ENCODE peak calls at places on chromosomes 5 and 9, in five cellular contexts. One of them, this sample, is unnamed. For H3K4me1, the result is how much of the 10 kb centered on the place peaks cover.

GRCh38 chr5:135718151-135718550 is 116.3 kb upstream of the SLC25A48 start:
- DNase-seq in psoas muscle: no peak
- DNase-seq in IMR-90: peak
- DNase-seq in pancreas: no peak
- DNase-seq in sigmoid colon: no peak
- DNase-seq in this sample: no peak

GRCh38 chr5:68046445-68046844 is 169.1 kb upstream of the PIK3R1 start:
- DNase-seq in psoas muscle: peak
- DNase-seq in IMR-90: peak
- DNase-seq in pancreas: no peak
- DNase-seq in sigmoid colon: no peak
- DNase-seq in this sample: no peak

GRCh38 chr5:159395202-159395601 is 64.9 kb upstream of the IL12B start:
- DNase-seq in psoas muscle: no peak
- DNase-seq in pancreas: no peak
- DNase-seq in IMR-90: no peak
- DNase-seq in sigmoid colon: no peak
- DNase-seq in this sample: no peak

GRCh38 chr9:126146254-126147145 is 180.1 kb upstream of the MVB12B start:
- DNase-seq in IMR-90: no peak
- DNase-seq in psoas muscle: no peak
- DNase-seq in pancreas: no peak
- DNase-seq in sigmoid colon: no peak
- DNase-seq in this sample: no peak

GRCh38 chr9:96651626-96652025 is 3.5 kb downstream of the PRXL2C start:
- DNase-seq in IMR-90: peak
- DNase-seq in sigmoid colon: no peak
- DNase-seq in psoas muscle: no peak
- DNase-seq in pancreas: no peak
- DNase-seq in this sample: no peak

GRCh38 chr5:149071756-149072155 is 8.9 kb upstream of the SH3TC2 start:
- DNase-seq in sigmoid colon: no peak
- DNase-seq in pancreas: no peak
- DNase-seq in psoas muscle: no peak
- DNase-seq in IMR-90: no peak
- DNase-seq in this sample: no peak

GRCh38 chr5:67166460-67166871 is 30.1 kb downstream of the CD180 start:
- DNase-seq in sigmoid colon: peak
- DNase-seq in psoas muscle: peak
- DNase-seq in pancreas: peak
- DNase-seq in IMR-90: no peak
- DNase-seq in this sample: peak

GRCh38 chr9:14251146-14252071 is 62.5 kb downstream of the NFIB start:
- DNase-seq in IMR-90: peak
- DNase-seq in sigmoid colon: peak
- DNase-seq in pancreas: peak
- DNase-seq in psoas muscle: peak
- DNase-seq in this sample: peak

GRCh38 chr5:174305241-174305681 is 259.8 kb downstream of the NSG2 start:
- DNase-seq in pancreas: no peak
- DNase-seq in IMR-90: no peak
- DNase-seq in sigmoid colon: no peak
- DNase-seq in psoas muscle: no peak
- DNase-seq in this sample: no peak

GRCh38 chr9:6646028-6646636 is 603 bp upstream of the GLDC start:
- DNase-seq in IMR-90: no peak
- DNase-seq in sigmoid colon: no peak
- DNase-seq in pancreas: no peak
- DNase-seq in psoas muscle: no peak
- DNase-seq in this sample: no peak

GRCh38 chr9:131758972-131759647 is 19.2 kb upstream of the RAPGEF1 start:
- DNase-seq in IMR-90: peak
- DNase-seq in sigmoid colon: no peak
- DNase-seq in pancreas: peak
- DNase-seq in psoas muscle: no peak
- DNase-seq in this sample: no peak

GRCh38 chr9:84850830-84851372 is 181.4 kb downstream of the NTRK2 start:
- DNase-seq in pancreas: no peak
- DNase-seq in IMR-90: no peak
- DNase-seq in psoas muscle: no peak
- DNase-seq in sigmoid colon: no peak
- DNase-seq in this sample: no peak

GRCh38 chr5:147437161-147437596 is 72.7 kb downstream of the DPYSL3 start:
- DNase-seq in IMR-90: peak
- DNase-seq in psoas muscle: no peak
- DNase-seq in sigmoid colon: no peak
- DNase-seq in pancreas: no peak
- DNase-seq in this sample: no peak

GRCh38 chr9:127169507-127169883 is 47.1 kb upstream of the ANGPTL2 start:
- DNase-seq in pancreas: no peak
- DNase-seq in IMR-90: no peak
- DNase-seq in psoas muscle: no peak
- DNase-seq in sigmoid colon: no peak
- DNase-seq in this sample: no peak

GRCh38 chr5:91283326-91283725 is 99.8 kb downstream of the ARRDC3 start:
- DNase-seq in IMR-90: no peak
- DNase-seq in sigmoid colon: no peak
- DNase-seq in pancreas: no peak
- DNase-seq in psoas muscle: no peak
- DNase-seq in this sample: no peak

GRCh38 chr5:72210913-72211670 is 103.8 kb downstream of the MAP1B start:
- DNase-seq in pancreas: peak
- DNase-seq in IMR-90: peak
- DNase-seq in psoas muscle: peak
- DNase-seq in sigmoid colon: no peak
- DNase-seq in this sample: peak

GRCh38 chr9:7180247-7180646 is 422.5 kb downstream of the KDM4C start:
- DNase-seq in pancreas: no peak
- DNase-seq in sigmoid colon: no peak
- DNase-seq in IMR-90: no peak
- DNase-seq in psoas muscle: no peak
- DNase-seq in this sample: no peak

GRCh38 chr5:112579771-112580170 is 157.9 kb upstream of the APC start:
- DNase-seq in psoas muscle: no peak
- DNase-seq in pancreas: no peak
- DNase-seq in sigmoid colon: no peak
- DNase-seq in IMR-90: no peak
- DNase-seq in this sample: no peak

GRCh38 chr9:88950341-88951141 is 40.7 kb upstream of the S1PR3 start:
- DNase-seq in psoas muscle: no peak
- DNase-seq in sigmoid colon: no peak
- DNase-seq in IMR-90: peak
- DNase-seq in pancreas: no peak
- DNase-seq in this sample: no peak

DNA sequence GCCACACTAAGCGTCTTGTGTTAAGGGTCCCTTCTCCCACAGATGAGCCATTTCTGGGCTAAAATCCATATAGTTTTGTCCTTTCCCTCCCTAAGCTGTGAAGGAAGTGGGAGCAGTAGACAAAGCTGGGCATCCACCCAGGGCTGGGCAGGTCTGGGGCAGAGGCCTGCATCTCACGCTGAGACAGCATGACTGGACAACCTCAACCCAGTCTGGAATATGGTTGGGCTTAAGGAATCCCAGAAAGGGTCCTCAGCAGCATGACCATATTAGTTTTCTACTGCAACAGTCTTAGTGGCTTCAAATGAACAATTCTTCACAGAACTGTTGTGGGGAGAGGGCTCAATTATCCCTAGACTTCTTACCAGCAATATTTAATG is 173.8 kb downstream of the AUH start:
- DNase-seq in IMR-90: peak
- DNase-seq in pancreas: no peak
- DNase-seq in sigmoid colon: peak
- DNase-seq in psoas muscle: no peak
- DNase-seq in this sample: peak
- H3K4me1 ChIP-seq in IMR-90: under half
- H3K4me1 ChIP-seq in pancreas: under half
- H3K4me1 ChIP-seq in sigmoid colon: under half
- H3K4me1 ChIP-seq in psoas muscle: under half
- H3K4me1 ChIP-seq in this sample: under half

GRCh38 chr5:175659546-175660248 is 1.8 kb downstream of the HRH2 start:
- DNase-seq in sigmoid colon: no peak
- DNase-seq in psoas muscle: no peak
- DNase-seq in IMR-90: no peak
- DNase-seq in pancreas: no peak
- DNase-seq in this sample: peak
- H3K4me3 ChIP-seq in sigmoid colon: no peak
- H3K4me3 ChIP-seq in psoas muscle: peak
- H3K4me3 ChIP-seq in IMR-90: no peak
- H3K4me3 ChIP-seq in pancreas: no peak
- H3K4me3 ChIP-seq in this sample: no peak

DNA sequence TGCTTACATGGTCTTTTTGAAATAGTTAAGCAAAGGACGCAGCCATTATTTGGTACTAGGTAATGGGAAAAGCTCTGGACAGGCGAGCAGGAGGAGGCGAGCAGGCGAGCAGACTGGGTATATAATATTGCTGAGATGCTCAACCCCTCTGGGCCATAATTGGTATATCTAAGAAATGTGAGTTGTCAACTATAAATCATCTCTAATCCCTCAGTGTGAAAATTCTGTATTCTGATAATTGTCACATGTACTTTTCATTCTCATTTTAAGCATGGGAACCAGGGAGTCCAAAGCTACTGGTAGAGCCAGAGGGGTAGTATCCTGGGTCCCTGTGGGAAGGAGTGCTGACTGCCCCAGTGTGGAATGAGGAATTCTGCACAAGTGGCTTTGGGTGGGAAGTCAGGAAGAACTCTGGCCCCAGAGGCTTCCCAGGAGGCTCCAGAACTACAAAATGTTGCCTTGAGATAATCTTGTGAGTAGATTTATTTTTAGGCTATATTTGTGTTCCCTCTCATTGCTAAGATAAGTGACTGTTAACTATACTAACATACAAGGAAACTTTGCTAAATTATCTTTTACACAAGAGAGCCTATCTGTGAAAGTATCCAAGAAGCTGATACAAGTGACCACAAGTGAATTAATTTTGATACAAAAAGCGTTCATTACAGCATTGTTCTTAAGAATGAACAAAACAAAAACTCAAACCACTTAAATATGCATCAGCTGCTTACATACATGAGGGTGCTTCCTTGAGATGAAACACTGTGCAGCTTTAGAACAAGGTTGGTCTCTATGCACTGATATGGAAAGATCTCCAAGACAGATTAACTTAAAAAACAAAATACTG is 70.5 kb upstream of the TNFAIP8 start:
- DNase-seq in sigmoid colon: no peak
- DNase-seq in pancreas: no peak
- DNase-seq in psoas muscle: no peak
- DNase-seq in IMR-90: no peak
- DNase-seq in this sample: no peak
- H3K4me1 ChIP-seq in sigmoid colon: under half
- H3K4me1 ChIP-seq in pancreas: under half
- H3K4me1 ChIP-seq in psoas muscle: under half
- H3K4me1 ChIP-seq in IMR-90: under half
- H3K4me1 ChIP-seq in this sample: under half

GRCh38 chr9:21812945-21813568 is 10.6 kb downstream of the MTAP start:
- DNase-seq in psoas muscle: peak
- DNase-seq in pancreas: peak
- DNase-seq in sigmoid colon: peak
- DNase-seq in IMR-90: peak
- DNase-seq in this sample: peak
- H3K4me3 ChIP-seq in psoas muscle: no peak
- H3K4me3 ChIP-seq in pancreas: no peak
- H3K4me3 ChIP-seq in sigmoid colon: no peak
- H3K4me3 ChIP-seq in IMR-90: no peak
- H3K4me3 ChIP-seq in this sample: no peak

DNA sequence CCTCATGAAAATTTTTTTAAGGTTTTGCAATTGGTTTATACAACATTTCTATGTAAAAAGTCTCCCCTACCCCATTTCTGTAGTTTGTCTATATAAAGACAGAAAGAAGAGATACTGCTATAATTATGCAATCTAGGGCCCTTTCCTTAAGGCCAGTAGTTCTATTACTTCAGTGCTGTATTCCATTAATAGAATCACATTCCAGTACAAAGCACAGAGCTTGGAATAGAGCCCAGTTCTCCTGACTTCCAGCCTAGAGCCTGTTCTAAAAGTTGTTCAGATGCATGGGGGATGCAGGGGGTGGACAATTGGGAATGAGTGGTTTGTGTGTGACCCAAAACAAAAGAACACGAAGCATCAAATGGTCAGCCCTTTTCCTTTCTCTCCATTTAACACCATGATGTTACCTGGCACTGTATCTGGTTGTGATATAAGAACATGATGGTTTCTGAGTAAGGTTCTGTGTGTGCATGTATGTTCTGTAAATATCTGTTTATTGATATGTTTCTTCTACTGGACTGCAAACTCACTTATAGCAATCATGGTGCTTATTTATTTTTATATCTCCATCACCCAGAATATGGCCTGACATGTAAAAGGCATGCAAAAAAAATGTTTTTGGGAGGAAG is 8.2 kb upstream of the GRAMD2B start:
- DNase-seq in psoas muscle: no peak
- DNase-seq in pancreas: no peak
- DNase-seq in IMR-90: peak
- DNase-seq in sigmoid colon: peak
- DNase-seq in this sample: peak
- H3K4me1 ChIP-seq in psoas muscle: under half
- H3K4me1 ChIP-seq in pancreas: under half
- H3K4me1 ChIP-seq in IMR-90: under half
- H3K4me1 ChIP-seq in sigmoid colon: under half
- H3K4me1 ChIP-seq in this sample: under half

GRCh38 chr5:2755811-2756210 is 4.3 kb upstream of the IRX2 start:
- DNase-seq in pancreas: peak
- DNase-seq in IMR-90: no peak
- DNase-seq in psoas muscle: no peak
- DNase-seq in sigmoid colon: no peak
- DNase-seq in this sample: no peak
- H3K4me3 ChIP-seq in pancreas: no peak
- H3K4me3 ChIP-seq in IMR-90: no peak
- H3K4me3 ChIP-seq in psoas muscle: peak
- H3K4me3 ChIP-seq in sigmoid colon: peak
- H3K4me3 ChIP-seq in this sample: peak

DNA sequence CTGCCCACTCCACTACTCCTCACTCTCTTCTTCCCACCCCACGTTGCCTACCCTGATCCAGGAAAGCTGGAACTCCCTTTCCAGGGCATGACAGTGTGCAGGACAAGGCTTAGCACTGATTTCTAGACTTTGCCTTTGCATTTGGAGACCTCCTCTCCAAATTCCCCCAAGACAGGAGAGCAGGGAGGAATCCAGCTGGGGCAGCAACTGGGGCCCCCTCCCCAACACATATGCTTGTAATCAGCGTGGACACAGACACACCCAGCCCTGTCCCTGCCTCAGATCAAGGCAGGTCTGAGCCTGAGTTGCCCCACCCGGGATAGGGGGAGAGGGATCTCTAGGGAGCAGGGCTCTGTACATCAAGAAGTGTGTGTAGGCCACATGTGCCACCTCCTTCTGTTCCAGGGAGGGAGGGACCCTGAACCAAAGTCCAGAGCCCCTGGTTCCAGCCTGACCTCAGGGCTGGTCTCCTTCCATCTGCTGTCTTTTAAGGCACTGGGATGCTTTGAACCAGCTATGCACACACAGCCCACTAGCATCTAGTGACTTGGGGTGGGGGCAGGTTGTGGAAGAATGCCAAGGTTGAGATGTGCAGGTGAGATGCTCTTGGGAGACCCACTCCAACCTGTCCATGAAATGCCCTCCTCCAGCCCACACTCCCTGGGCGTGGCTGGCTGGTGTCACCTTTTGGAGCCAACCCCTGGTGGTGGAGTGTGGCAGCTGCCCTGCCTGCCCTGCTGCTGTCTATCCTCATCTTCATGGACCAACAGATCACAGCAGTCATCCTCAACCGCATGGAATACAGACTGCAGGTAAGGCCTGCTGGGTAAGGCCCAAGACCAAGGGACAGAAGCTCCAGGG is 7.0 kb downstream of the SLC4A9 start:
- DNase-seq in IMR-90: no peak
- DNase-seq in sigmoid colon: peak
- DNase-seq in pancreas: no peak
- DNase-seq in psoas muscle: no peak
- DNase-seq in this sample: no peak
- H3K4me1 ChIP-seq in IMR-90: under half
- H3K4me1 ChIP-seq in sigmoid colon: under half
- H3K4me1 ChIP-seq in pancreas: under half
- H3K4me1 ChIP-seq in psoas muscle: under half
- H3K4me1 ChIP-seq in this sample: under half

This sample was measured in heart left ventricle.